ENCODE peak calls at places on chromosomes 5 and 9, in eight cellular contexts. N is fibroblast of the aortic adventitia, D is WTC11, F is upper lobe of right lung, Y is hepatocyte, R is A549, B is GM06990, T is MCF 10A. K is an unnamed sample.

GRCh38 chr5:23412011-23412410 is 95.4 kb upstream of the PRDM9 start:
- DNase-seq in N (no peak), D (no peak), F (no peak), Y (no peak), R (no peak), B (no peak), T (peak), K (no peak)

GRCh38 chr5:10441992-10442435 is 335 bp downstream of the ROPN1L start:
- DNase-seq in N (no peak), D (no peak), F (no peak), Y (no peak), R (peak), B (no peak), T (no peak), K (peak)

GRCh38 chr9:20236676-20237075 is 385.6 kb downstream of the MLLT3 start:
- DNase-seq in N (no peak), D (no peak), F (no peak), Y (peak), R (no peak), B (no peak), T (peak), K (no peak)

GRCh38 chr9:94042516-94042915 is 41.7 kb upstream of the PTPDC1 start:
- DNase-seq in N (no peak), D (no peak), F (no peak), Y (no peak), R (no peak), B (no peak), T (no peak), K (no peak)

GRCh38 chr9:136623849-136624183 is 38.9 kb upstream of the EGFL7 start:
- DNase-seq in N (no peak), D (no peak), F (no peak), Y (no peak), R (no peak), B (no peak), T (peak), K (no peak)

GRCh38 chr9:116806075-116806474 is 119.0 kb downstream of the TRIM32 start:
- DNase-seq in N (peak), D (peak), F (no peak), Y (peak), R (no peak), B (no peak), T (peak), K (no peak)

GRCh38 chr9:4280605-4281004 is 19.3 kb downstream of the GLIS3 start:
- DNase-seq in N (no peak), D (no peak), F (no peak), Y (no peak), R (no peak), B (no peak), T (no peak), K (no peak)

GRCh38 chr5:179588166-179588565 is 35.3 kb downstream of the HNRNPH1 start:
- DNase-seq in N (no peak), D (no peak), F (no peak), Y (no peak), R (no peak), B (no peak), T (no peak), K (no peak)

GRCh38 chr5:72558383-72558782 is 51.2 kb upstream of the ZNF366 start:
- DNase-seq in N (peak), D (no peak), F (no peak), Y (no peak), R (no peak), B (no peak), T (peak), K (no peak)

GRCh38 chr5:83991566-83992224 is 271.0 kb upstream of the HAPLN1 start:
- DNase-seq in N (no peak), D (no peak), F (no peak), Y (no peak), R (no peak), B (no peak), T (no peak), K (no peak)

GRCh38 chr5:88515881-88516819 is 247.5 kb upstream of the TMEM161B start:
- DNase-seq in N (no peak), D (no peak), F (no peak), Y (peak), R (no peak), B (no peak), T (peak), K (no peak)

GRCh38 chr5:106766913-106767312 is 903.8 kb downstream of the EFNA5 start:
- DNase-seq in N (no peak), D (no peak), F (no peak), Y (no peak), R (no peak), B (no peak), T (no peak), K (no peak)

GRCh38 chr5:89073045-89073444 is 190.1 kb upstream of the MEF2C start:
- DNase-seq in N (no peak), D (no peak), F (no peak), Y (no peak), R (no peak), B (no peak), T (no peak), K (no peak)

GRCh38 chr9:138059196-138059595 is 181.6 kb downstream of the CACNA1B start:
- DNase-seq in N (no peak), D (peak), F (peak), Y (no peak), R (no peak), B (no peak), T (no peak), K (no peak)

GRCh38 chr9:137429974-137430722 is 7.0 kb downstream of the NOXA1 start:
- DNase-seq in N (no peak), D (peak), F (peak), Y (no peak), R (no peak), B (peak), T (no peak), K (peak)

GRCh38 chr5:180803181-180804128 is 849 bp upstream of the MGAT1 start:
- DNase-seq in N (peak), D (peak), F (peak), Y (peak), R (no peak), B (peak), T (no peak), K (peak)

GRCh38 chr9:4740623-4741364 is at the start of gene AK3:
- DNase-seq in N (peak), D (peak), F (peak), Y (peak), R (peak), B (peak), T (peak), K (peak)

GRCh38 chr9:135655317-135656003 is 7.6 kb upstream of the LCN9 start:
- DNase-seq in N (no peak), D (no peak), F (no peak), Y (no peak), R (no peak), B (no peak), T (no peak), K (no peak)

GRCh38 chr5:9851458-9851857 is 221.3 kb upstream of the TAS2R1 start:
- DNase-seq in N (peak), D (no peak), F (no peak), Y (no peak), R (peak), B (no peak), T (peak), K (no peak)

GRCh38 chr5:76337949-76338589 is 65.0 kb upstream of the IQGAP2 start:
- DNase-seq in N (peak), D (peak), F (no peak), Y (peak), R (peak), B (peak), T (peak), K (peak)

GRCh38 chr9:121156263-121156731 is 45.4 kb downstream of the RAB14 start:
- DNase-seq in N (peak), D (no peak), F (no peak), Y (no peak), R (no peak), B (peak), T (peak), K (peak)

GRCh38 chr9:19550009-19550408 is 141.2 kb downstream of the ACER2 start:
- DNase-seq in N (no peak), D (no peak), F (no peak), Y (no peak), R (no peak), B (no peak), T (no peak), K (no peak)

GRCh38 chr5:160188151-160188967 is 40.9 kb upstream of the FABP6 start:
- DNase-seq in N (peak), D (peak), F (peak), Y (peak), R (peak), B (no peak), T (no peak), K (peak)

GRCh38 chr9:135033487-135033886 is 54.0 kb upstream of the OLFM1 start:
- DNase-seq in N (no peak), D (no peak), F (no peak), Y (no peak), R (no peak), B (no peak), T (no peak), K (no peak)

GRCh38 chr5:176609724-176610429 is at the start of gene GPRIN1:
- DNase-seq in N (peak), D (peak), F (peak), Y (peak), R (peak), B (peak), T (peak), K (peak)

GRCh38 chr5:147426928-147427327 is 82.9 kb downstream of the DPYSL3 start:
- DNase-seq in N (no peak), D (no peak), F (no peak), Y (no peak), R (no peak), B (no peak), T (no peak), K (no peak)

GRCh38 chr9:86946712-86947145 is 577 bp downstream of the GAS1 start:
- DNase-seq in N (peak), D (no peak), F (peak), Y (no peak), R (peak), B (peak), T (peak), K (peak)

GRCh38 chr5:150561571-150562295 is 53.8 kb downstream of the NDST1 start:
- DNase-seq in N (no peak), D (no peak), F (no peak), Y (no peak), R (no peak), B (no peak), T (no peak), K (no peak)

GRCh38 chr5:140869555-140869886 is 764 bp downstream of the PCDHA11 start:
- DNase-seq in N (no peak), D (no peak), F (no peak), Y (no peak), R (no peak), B (no peak), T (no peak), K (no peak)

GRCh38 chr5:38396766-38397165 is 138.4 kb downstream of the EGFLAM start:
- DNase-seq in N (no peak), D (no peak), F (no peak), Y (no peak), R (no peak), B (no peak), T (no peak), K (no peak)

GRCh38 chr5:167389537-167389936 is 901.9 kb upstream of the WWC1 start:
- DNase-seq in N (no peak), D (no peak), F (no peak), Y (no peak), R (no peak), B (no peak), T (no peak), K (no peak)

GRCh38 chr5:167393328-167393727 is 898.1 kb upstream of the WWC1 start:
- DNase-seq in N (no peak), D (no peak), F (no peak), Y (no peak), R (no peak), B (no peak), T (no peak), K (no peak)

DNA sequence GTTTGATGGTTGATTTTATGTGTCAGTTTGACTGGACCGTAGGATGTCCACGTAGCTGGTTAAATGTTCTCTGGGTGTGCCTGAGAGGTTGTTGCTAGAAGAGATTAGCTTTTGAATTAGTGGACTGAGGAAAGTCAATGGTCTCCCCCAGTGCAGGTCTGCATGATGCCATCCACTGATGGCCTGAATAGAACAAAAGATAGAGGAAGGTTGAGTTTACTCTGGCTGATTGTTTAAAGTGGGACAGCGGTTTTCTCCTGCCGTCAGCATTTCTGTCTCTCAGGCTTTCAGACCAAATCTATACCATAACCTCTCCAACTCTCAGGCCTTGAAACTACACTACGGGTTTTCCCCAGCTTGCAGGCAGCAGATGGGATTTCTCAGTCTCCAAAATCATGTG is 899.2 kb upstream of the WWC1 start:
- DNase-seq in N (no peak), D (no peak), F (no peak), Y (no peak), R (no peak), B (no peak), T (no peak), K (no peak)
- TF ChIP-seq CTCF in N (no peak), D (no peak), F (no peak), Y (no peak), R (no peak), B (no peak), T (no peak), K (no peak)

GRCh38 chr5:131996210-131997025 is 15.0 kb downstream of the ACSL6 start:
- DNase-seq in N (no peak), D (no peak), F (peak), Y (no peak), R (no peak), B (no peak), T (no peak), K (no peak)

GRCh38 chr5:131999041-131999440 is 12.4 kb downstream of the ACSL6 start:
- DNase-seq in N (no peak), D (no peak), F (no peak), Y (no peak), R (no peak), B (no peak), T (no peak), K (no peak)

GRCh38 chr5:131998431-131999040 is 12.9 kb downstream of the ACSL6 start:
- DNase-seq in N (no peak), D (no peak), F (peak), Y (peak), R (no peak), B (no peak), T (no peak), K (no peak)

GRCh38 chr5:131997727-131998117 is 13.7 kb downstream of the ACSL6 start:
- DNase-seq in N (no peak), D (no peak), F (peak), Y (no peak), R (no peak), B (no peak), T (no peak), K (no peak)

GRCh38 chr5:131997026-131997726 is 14.3 kb downstream of the ACSL6 start:
- DNase-seq in N (no peak), D (no peak), F (peak), Y (no peak), R (no peak), B (no peak), T (no peak), K (no peak)
- TF ChIP-seq CTCF in N (no peak), D (no peak), F (no peak), Y (no peak), R (no peak), B (no peak), T (no peak), K (no peak)

GRCh38 chr5:40619406-40619805 is 60.3 kb upstream of the PTGER4 start:
- DNase-seq in N (no peak), D (no peak), F (no peak), Y (no peak), R (no peak), B (no peak), T (no peak), K (no peak)

GRCh38 chr5:40622463-40623252 is 57.1 kb upstream of the PTGER4 start:
- DNase-seq in N (no peak), D (no peak), F (no peak), Y (no peak), R (no peak), B (no peak), T (no peak), K (no peak)

GRCh38 chr5:40615586-40616193 is 64.0 kb upstream of the PTGER4 start:
- DNase-seq in N (no peak), D (no peak), F (no peak), Y (no peak), R (no peak), B (peak), T (no peak), K (peak)

GRCh38 chr5:40616791-40617190 is 62.9 kb upstream of the PTGER4 start:
- DNase-seq in N (no peak), D (no peak), F (no peak), Y (no peak), R (no peak), B (peak), T (no peak), K (peak)

DNA sequence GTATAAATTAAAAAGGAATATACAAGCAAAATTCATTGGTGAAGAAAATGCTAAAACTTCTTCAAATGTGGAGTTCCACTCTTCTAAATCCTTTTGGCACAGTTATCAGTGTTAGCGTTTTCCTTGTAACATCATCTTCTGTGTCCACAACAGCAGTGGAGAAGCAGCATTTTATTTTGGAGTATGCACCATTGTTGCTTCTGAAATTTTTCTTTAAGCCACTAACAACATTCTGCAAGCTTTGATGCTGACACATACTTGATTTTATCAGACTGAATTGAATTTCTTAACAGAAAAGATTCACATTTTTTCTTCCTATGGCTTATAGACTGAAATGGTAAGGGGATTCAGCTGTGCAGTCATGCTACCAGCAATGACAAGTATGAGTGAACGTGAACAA is 60.8 kb upstream of the PTGER4 start:
- DNase-seq in N (no peak), D (no peak), F (no peak), Y (no peak), R (no peak), B (no peak), T (no peak), K (no peak)
- TF ChIP-seq CTCF in N (no peak), D (no peak), F (no peak), Y (no peak), R (no peak), B (no peak), T (no peak), K (no peak)

GRCh38 chr5:143014017-143014651 is 244.0 kb downstream of the ARHGAP26 start:
- DNase-seq in N (no peak), D (peak), F (peak), Y (no peak), R (no peak), B (no peak), T (peak), K (no peak)
- TF ChIP-seq CTCF in N (peak), D (peak), F (peak), Y (peak), R (peak), B (peak), T (peak), K (peak)

GRCh38 chr9:109143881-109144562 is 23.0 kb downstream of the FRRS1L start:
- DNase-seq in N (peak), D (peak), F (no peak), Y (no peak), R (peak), B (peak), T (peak), K (peak)
- TF ChIP-seq CTCF in N (peak), D (no peak), F (peak), Y (peak), R (no peak), B (peak), T (no peak), K (peak)

DNA sequence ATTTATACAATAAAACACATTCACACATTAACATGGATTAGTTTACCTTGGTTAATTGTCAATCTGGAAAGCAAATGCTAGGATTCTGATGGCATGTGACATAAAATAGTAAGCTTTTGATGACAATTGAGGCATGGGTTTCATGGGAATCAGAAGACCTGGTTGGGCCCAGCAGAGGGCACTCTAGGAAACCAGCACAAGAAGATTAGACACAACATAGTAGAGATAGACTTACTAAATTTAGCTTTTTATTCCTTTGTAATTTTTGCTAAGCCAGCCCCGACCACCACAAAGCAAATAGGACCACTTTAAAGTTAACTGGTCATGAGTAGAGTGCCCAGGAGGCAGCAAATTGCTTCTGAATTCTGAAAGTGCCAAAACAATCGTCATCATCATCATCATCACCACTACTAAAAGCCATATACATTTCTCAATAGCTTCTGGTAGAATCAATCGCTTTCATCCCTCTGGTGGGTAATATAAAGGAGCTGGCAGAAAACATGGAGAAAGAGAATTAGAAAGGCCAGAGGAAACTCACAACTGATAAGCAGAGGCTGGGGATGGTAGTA is 163.2 kb downstream of the ARRDC3 start:
- DNase-seq in N (no peak), D (no peak), F (no peak), Y (peak), R (peak), B (no peak), T (peak), K (peak)
- TF ChIP-seq CTCF in N (peak), D (peak), F (peak), Y (peak), R (peak), B (peak), T (no peak), K (peak)

GRCh38 chr5:82100303-82101077 is 128.7 kb downstream of the ATG10 start:
- DNase-seq in N (no peak), D (peak), F (no peak), Y (no peak), R (peak), B (peak), T (no peak), K (peak)
- TF ChIP-seq CTCF in N (no peak), D (no peak), F (no peak), Y (no peak), R (no peak), B (no peak), T (no peak), K (peak)

GRCh38 chr5:136203303-136203922 is 10.5 kb upstream of the SMIM32 start:
- DNase-seq in N (no peak), D (no peak), F (peak), Y (no peak), R (no peak), B (no peak), T (no peak), K (no peak)

GRCh38 chr5:136202800-136203199 is 9.8 kb upstream of the SMIM32 start:
- DNase-seq in N (no peak), D (peak), F (peak), Y (no peak), R (no peak), B (no peak), T (no peak), K (no peak)

GRCh38 chr5:136207631-136208030 is 14.7 kb upstream of the SMIM32 start:
- DNase-seq in N (no peak), D (no peak), F (no peak), Y (no peak), R (no peak), B (no peak), T (no peak), K (no peak)

GRCh38 chr5:136201870-136202269 is 8.9 kb upstream of the SMIM32 start:
- DNase-seq in N (no peak), D (no peak), F (peak), Y (no peak), R (no peak), B (no peak), T (no peak), K (no peak)

GRCh38 chr5:136205061-136205702 is 12.2 kb upstream of the SMIM32 start:
- DNase-seq in N (no peak), D (no peak), F (peak), Y (no peak), R (no peak), B (no peak), T (no peak), K (no peak)
- TF ChIP-seq CTCF in N (no peak), D (no peak), F (no peak), Y (no peak), R (no peak), B (no peak), T (no peak), K (no peak)

K was measured in GM13977.